ENCODE peak calls at places on chromosomes 11 and 22, in nine cellular contexts. One of them, this sample, is unnamed. For H3K4me1 and H3K27me3, the result is how much of the 10 kb centered on the place peaks cover.

GRCh38 chr11:73185680-73186293 is 32.3 kb upstream of the P2RY2 start:
- DNase-seq in heart right ventricle: no peak
- DNase-seq in upper lobe of right lung: no peak
- DNase-seq in cardiac muscle cell: peak
- DNase-seq in left ventricle myocardium inferior: no peak
- DNase-seq in naive thymus-derived CD4-positive, alpha-beta T cell: no peak
- DNase-seq in body of pancreas: no peak
- DNase-seq in CD4-positive, alpha-beta memory T cell: no peak
- DNase-seq in adrenal gland: no peak
- DNase-seq in this sample: peak

GRCh38 chr11:35141538-35141937 is 2.6 kb downstream of the CD44 start:
- DNase-seq in upper lobe of right lung: peak
- DNase-seq in body of pancreas: peak
- DNase-seq in left ventricle myocardium inferior: peak
- DNase-seq in CD4-positive, alpha-beta memory T cell: no peak
- DNase-seq in heart right ventricle: peak
- DNase-seq in adrenal gland: peak
- DNase-seq in naive thymus-derived CD4-positive, alpha-beta T cell: no peak
- DNase-seq in cardiac muscle cell: no peak
- DNase-seq in this sample: peak

GRCh38 chr11:62054484-62055121 is 69.2 kb upstream of the INCENP start:
- DNase-seq in adrenal gland: no peak
- DNase-seq in left ventricle myocardium inferior: no peak
- DNase-seq in CD4-positive, alpha-beta memory T cell: peak
- DNase-seq in cardiac muscle cell: peak
- DNase-seq in naive thymus-derived CD4-positive, alpha-beta T cell: peak
- DNase-seq in upper lobe of right lung: no peak
- DNase-seq in heart right ventricle: no peak
- DNase-seq in body of pancreas: peak
- DNase-seq in this sample: no peak

GRCh38 chr11:118156531-118157185 is 4.0 kb upstream of the SCN4B start:
- DNase-seq in CD4-positive, alpha-beta memory T cell: no peak
- DNase-seq in cardiac muscle cell: no peak
- DNase-seq in adrenal gland: no peak
- DNase-seq in upper lobe of right lung: no peak
- DNase-seq in body of pancreas: peak
- DNase-seq in heart right ventricle: no peak
- DNase-seq in left ventricle myocardium inferior: no peak
- DNase-seq in naive thymus-derived CD4-positive, alpha-beta T cell: no peak
- DNase-seq in this sample: no peak

GRCh38 chr11:64745219-64745522 is 1.2 kb upstream of the RASGRP2 start:
- DNase-seq in left ventricle myocardium inferior: peak
- DNase-seq in adrenal gland: peak
- DNase-seq in upper lobe of right lung: peak
- DNase-seq in naive thymus-derived CD4-positive, alpha-beta T cell: peak
- DNase-seq in CD4-positive, alpha-beta memory T cell: peak
- DNase-seq in body of pancreas: peak
- DNase-seq in heart right ventricle: peak
- DNase-seq in cardiac muscle cell: no peak
- DNase-seq in this sample: peak

GRCh38 chr11:35227551-35228341 is 88.8 kb downstream of the CD44 start:
- DNase-seq in cardiac muscle cell: no peak
- DNase-seq in body of pancreas: no peak
- DNase-seq in left ventricle myocardium inferior: no peak
- DNase-seq in adrenal gland: no peak
- DNase-seq in upper lobe of right lung: no peak
- DNase-seq in CD4-positive, alpha-beta memory T cell: no peak
- DNase-seq in naive thymus-derived CD4-positive, alpha-beta T cell: no peak
- DNase-seq in heart right ventricle: no peak
- DNase-seq in this sample: no peak

GRCh38 chr11:60932605-60933346 is 8.5 kb downstream of the TMEM132A start:
- DNase-seq in adrenal gland: no peak
- DNase-seq in cardiac muscle cell: no peak
- DNase-seq in CD4-positive, alpha-beta memory T cell: no peak
- DNase-seq in left ventricle myocardium inferior: no peak
- DNase-seq in naive thymus-derived CD4-positive, alpha-beta T cell: no peak
- DNase-seq in upper lobe of right lung: peak
- DNase-seq in heart right ventricle: no peak
- DNase-seq in body of pancreas: no peak
- DNase-seq in this sample: no peak

GRCh38 chr22:32992821-32993220 is 65.4 kb downstream of the SYN3 start:
- DNase-seq in heart right ventricle: no peak
- DNase-seq in cardiac muscle cell: no peak
- DNase-seq in left ventricle myocardium inferior: no peak
- DNase-seq in adrenal gland: no peak
- DNase-seq in body of pancreas: no peak
- DNase-seq in CD4-positive, alpha-beta memory T cell: no peak
- DNase-seq in upper lobe of right lung: no peak
- DNase-seq in naive thymus-derived CD4-positive, alpha-beta T cell: no peak
- DNase-seq in this sample: no peak

GRCh38 chr22:48483764-48484528 is 1343.7 kb downstream of the BRD1 start:
- DNase-seq in upper lobe of right lung: peak
- DNase-seq in body of pancreas: no peak
- DNase-seq in left ventricle myocardium inferior: no peak
- DNase-seq in cardiac muscle cell: no peak
- DNase-seq in adrenal gland: peak
- DNase-seq in CD4-positive, alpha-beta memory T cell: no peak
- DNase-seq in naive thymus-derived CD4-positive, alpha-beta T cell: no peak
- DNase-seq in heart right ventricle: no peak
- DNase-seq in this sample: no peak

GRCh38 chr11:45156731-45157130 is 10.3 kb downstream of the PRDM11 start:
- DNase-seq in CD4-positive, alpha-beta memory T cell: no peak
- DNase-seq in left ventricle myocardium inferior: no peak
- DNase-seq in upper lobe of right lung: no peak
- DNase-seq in naive thymus-derived CD4-positive, alpha-beta T cell: no peak
- DNase-seq in body of pancreas: no peak
- DNase-seq in heart right ventricle: no peak
- DNase-seq in cardiac muscle cell: no peak
- DNase-seq in adrenal gland: no peak
- DNase-seq in this sample: no peak

GRCh38 chr22:40479887-40480538 is 109.6 kb downstream of the SGSM3 start:
- DNase-seq in cardiac muscle cell: peak
- DNase-seq in left ventricle myocardium inferior: no peak
- DNase-seq in heart right ventricle: no peak
- DNase-seq in naive thymus-derived CD4-positive, alpha-beta T cell: no peak
- DNase-seq in upper lobe of right lung: no peak
- DNase-seq in CD4-positive, alpha-beta memory T cell: no peak
- DNase-seq in adrenal gland: no peak
- DNase-seq in body of pancreas: no peak
- DNase-seq in this sample: no peak

GRCh38 chr22:37193629-37194191 is 5.7 kb upstream of the C1QTNF6 start:
- DNase-seq in heart right ventricle: no peak
- DNase-seq in upper lobe of right lung: no peak
- DNase-seq in body of pancreas: peak
- DNase-seq in adrenal gland: peak
- DNase-seq in naive thymus-derived CD4-positive, alpha-beta T cell: peak
- DNase-seq in CD4-positive, alpha-beta memory T cell: peak
- DNase-seq in cardiac muscle cell: peak
- DNase-seq in left ventricle myocardium inferior: no peak
- DNase-seq in this sample: no peak

GRCh38 chr22:31055322-31056159 is 25.6 kb upstream of the SMTN start:
- DNase-seq in heart right ventricle: peak
- DNase-seq in CD4-positive, alpha-beta memory T cell: no peak
- DNase-seq in left ventricle myocardium inferior: peak
- DNase-seq in adrenal gland: peak
- DNase-seq in naive thymus-derived CD4-positive, alpha-beta T cell: no peak
- DNase-seq in cardiac muscle cell: peak
- DNase-seq in body of pancreas: peak
- DNase-seq in upper lobe of right lung: peak
- DNase-seq in this sample: peak
- H3K27ac ChIP-seq in heart right ventricle: peak
- H3K27ac ChIP-seq in CD4-positive, alpha-beta memory T cell: no peak
- H3K27ac ChIP-seq in left ventricle myocardium inferior: peak
- H3K27ac ChIP-seq in adrenal gland: peak
- H3K27ac ChIP-seq in naive thymus-derived CD4-positive, alpha-beta T cell: no peak
- H3K27ac ChIP-seq in cardiac muscle cell: peak
- H3K27ac ChIP-seq in body of pancreas: peak
- H3K27ac ChIP-seq in upper lobe of right lung: peak
- H3K27ac ChIP-seq in this sample: peak

DNA sequence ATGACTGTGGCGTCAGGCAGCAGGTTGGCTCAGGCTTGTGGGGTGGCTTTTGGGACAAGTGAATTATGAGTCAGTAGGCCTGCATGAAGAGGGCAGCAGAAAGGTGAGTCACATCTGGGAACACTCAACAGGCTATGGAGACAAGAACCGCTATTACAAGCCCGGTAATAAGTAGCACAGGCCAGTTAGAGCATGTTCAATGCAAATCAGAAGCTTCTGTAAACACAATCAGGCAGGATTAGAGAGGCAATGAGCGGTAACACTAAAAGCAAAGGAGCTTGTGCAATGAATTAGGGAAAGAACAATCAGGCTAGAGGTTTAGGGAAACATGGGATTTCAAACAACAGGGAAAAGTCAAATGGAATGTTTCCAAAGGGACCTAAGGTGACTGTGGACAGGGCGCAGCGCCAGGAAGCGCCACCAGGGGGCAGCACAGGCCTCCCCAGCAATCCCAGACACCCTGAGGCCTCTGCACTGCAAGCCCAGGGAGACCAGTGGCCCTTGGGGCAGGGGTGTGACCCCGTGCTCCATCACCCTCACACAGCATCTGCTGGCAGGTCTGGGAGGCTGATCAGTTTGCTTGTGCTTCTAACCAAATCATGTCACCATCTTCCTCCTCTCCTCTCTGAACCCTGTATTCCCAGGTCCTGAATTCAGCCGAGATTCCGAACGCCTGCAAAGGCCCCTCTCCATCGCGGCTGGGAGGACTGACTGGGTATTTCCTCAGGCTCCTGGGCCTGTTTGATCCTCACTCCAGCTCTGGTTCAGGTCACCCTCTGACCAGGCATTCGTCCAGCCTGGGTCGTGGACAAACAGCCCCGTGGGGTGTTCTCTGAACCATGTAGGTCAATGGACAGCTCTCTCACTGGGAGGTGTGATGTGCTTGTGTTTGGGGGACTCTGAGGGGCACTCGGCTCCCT is 50.0 kb downstream of the C11orf58 start:
- DNase-seq in adrenal gland: peak
- DNase-seq in body of pancreas: peak
- DNase-seq in cardiac muscle cell: peak
- DNase-seq in upper lobe of right lung: peak
- DNase-seq in heart right ventricle: peak
- DNase-seq in CD4-positive, alpha-beta memory T cell: peak
- DNase-seq in naive thymus-derived CD4-positive, alpha-beta T cell: peak
- DNase-seq in left ventricle myocardium inferior: peak
- DNase-seq in this sample: peak
- H3K4me1 ChIP-seq in adrenal gland: under half
- H3K4me1 ChIP-seq in body of pancreas: under half
- H3K4me1 ChIP-seq in cardiac muscle cell: under half
- H3K4me1 ChIP-seq in upper lobe of right lung: under half
- H3K4me1 ChIP-seq in heart right ventricle: half or more
- H3K4me1 ChIP-seq in CD4-positive, alpha-beta memory T cell: under half
- H3K4me1 ChIP-seq in naive thymus-derived CD4-positive, alpha-beta T cell: under half
- H3K4me1 ChIP-seq in left ventricle myocardium inferior: half or more
- H3K4me1 ChIP-seq in this sample: under half

GRCh38 chr11:125264091-125265022 is 99.8 kb downstream of the PKNOX2 start:
- DNase-seq in upper lobe of right lung: no peak
- DNase-seq in body of pancreas: no peak
- DNase-seq in naive thymus-derived CD4-positive, alpha-beta T cell: no peak
- DNase-seq in left ventricle myocardium inferior: no peak
- DNase-seq in heart right ventricle: no peak
- DNase-seq in cardiac muscle cell: no peak
- DNase-seq in adrenal gland: no peak
- DNase-seq in CD4-positive, alpha-beta memory T cell: no peak
- DNase-seq in this sample: no peak
- H3K27me3 ChIP-seq in upper lobe of right lung: under half
- H3K27me3 ChIP-seq in body of pancreas: under half
- H3K27me3 ChIP-seq in naive thymus-derived CD4-positive, alpha-beta T cell: under half
- H3K27me3 ChIP-seq in left ventricle myocardium inferior: half or more
- H3K27me3 ChIP-seq in heart right ventricle: under half
- H3K27me3 ChIP-seq in cardiac muscle cell: under half
- H3K27me3 ChIP-seq in adrenal gland: under half
- H3K27me3 ChIP-seq in CD4-positive, alpha-beta memory T cell: under half
- H3K27me3 ChIP-seq in this sample: under half

GRCh38 chr11:86742436-86742805 is 57.9 kb upstream of the PRSS23 start:
- DNase-seq in adrenal gland: no peak
- DNase-seq in CD4-positive, alpha-beta memory T cell: no peak
- DNase-seq in cardiac muscle cell: no peak
- DNase-seq in upper lobe of right lung: no peak
- DNase-seq in naive thymus-derived CD4-positive, alpha-beta T cell: no peak
- DNase-seq in body of pancreas: no peak
- DNase-seq in heart right ventricle: no peak
- DNase-seq in left ventricle myocardium inferior: no peak
- DNase-seq in this sample: no peak
- H3K27ac ChIP-seq in adrenal gland: peak
- H3K27ac ChIP-seq in CD4-positive, alpha-beta memory T cell: no peak
- H3K27ac ChIP-seq in cardiac muscle cell: no peak
- H3K27ac ChIP-seq in upper lobe of right lung: no peak
- H3K27ac ChIP-seq in naive thymus-derived CD4-positive, alpha-beta T cell: no peak
- H3K27ac ChIP-seq in body of pancreas: no peak
- H3K27ac ChIP-seq in heart right ventricle: no peak
- H3K27ac ChIP-seq in left ventricle myocardium inferior: no peak
- H3K27ac ChIP-seq in this sample: no peak

This sample was measured in right cardiac atrium.